ENCODE peak calls at places on chromosomes 3 and 15, in six cellular contexts. W is T-helper 17 cell; G is activated T-helper 1 cell treated with anti-CD3 and anti-CD28 coated beads, Interleukin-12 subunit alpha, Interleukin-12 subunit beta, Interleukin-2, Interleukin-4 antibody, amounts not matched to agents 30 ng/mL and 10 ng/mL and 1 ng/mL, durations not matched to agents 14 hours and 24 hours and 36 hours; N is NCI-H2081 treated with DMSO at 0.1 percent for 48 hours; S is stimulated activated naive CD8-positive, alpha-beta T cell treated with anti-CD3 and anti-CD28 coated beads, Interleukin-15, amount 100 ng/mL, for 72 hours; K is suprapubic skin. X is an unnamed sample.

GRCh38 chr3:127044996-127045395 is 62.1 kb downstream of the PLXNA1 start:
- DNase-seq in W (no peak), G (no peak), N (no peak), S (no peak), K (no peak), X (no peak)

GRCh38 chr15:85047271-85047948 is 65.8 kb downstream of the PDE8A start:
- DNase-seq in W (no peak), G (no peak), N (no peak), S (no peak), K (no peak), X (no peak)

GRCh38 chr3:95911767-95912166 is 902.6 kb upstream of the EPHA6 start:
- DNase-seq in W (no peak), G (no peak), N (no peak), S (no peak), K (no peak), X (no peak)

GRCh38 chr3:127017229-127017628 is 34.3 kb downstream of the PLXNA1 start:
- DNase-seq in W (no peak), G (no peak), N (no peak), S (no peak), K (no peak), X (no peak)

GRCh38 chr3:46280105-46280797 is 38.0 kb downstream of the CCR3 start:
- DNase-seq in W (no peak), G (peak), N (no peak), S (peak), K (no peak), X (peak)

GRCh38 chr15:78638658-78639314 is 2.2 kb downstream of the CHRNB4 start:
- DNase-seq in W (no peak), G (no peak), N (peak), S (peak), K (no peak), X (no peak)

GRCh38 chr3:178901204-178901603 is 170.4 kb downstream of the ZMAT3 start:
- DNase-seq in W (no peak), G (no peak), N (no peak), S (no peak), K (no peak), X (no peak)

GRCh38 chr15:45630958-45631691 is 3.7 kb upstream of the SQOR start:
- DNase-seq in W (no peak), G (no peak), N (no peak), S (no peak), K (no peak), X (no peak)

GRCh38 chr3:39879581-39879980 is 70.2 kb downstream of the MYRIP start:
- DNase-seq in W (no peak), G (no peak), N (no peak), S (no peak), K (no peak), X (no peak)

GRCh38 chr3:132785292-132785691 is 63.1 kb upstream of the NPHP3 start:
- DNase-seq in W (no peak), G (no peak), N (no peak), S (no peak), K (no peak), X (no peak)

GRCh38 chr15:25707656-25708365 is 155.3 kb downstream of the ATP10A start:
- DNase-seq in W (no peak), G (no peak), N (no peak), S (no peak), K (peak), X (no peak)

GRCh38 chr15:92467245-92467644 is 73.6 kb downstream of the ST8SIA2 start:
- DNase-seq in W (no peak), G (no peak), N (no peak), S (no peak), K (no peak), X (no peak)

GRCh38 chr15:90531147-90531546 is 1.4 kb downstream of the CRTC3 start:
- DNase-seq in W (no peak), G (no peak), N (no peak), S (no peak), K (no peak), X (no peak)

GRCh38 chr15:57865294-57865693 is 158.8 kb downstream of the POLR2M start:
- DNase-seq in W (no peak), G (no peak), N (no peak), S (no peak), K (no peak), X (no peak)

GRCh38 chr3:143731776-143732175 is 116.5 kb downstream of the SLC9A9 start:
- DNase-seq in W (no peak), G (no peak), N (no peak), S (no peak), K (no peak), X (no peak)

GRCh38 chr15:46946953-46947352 is 770.4 kb upstream of the SEMA6D start:
- DNase-seq in W (no peak), G (no peak), N (no peak), S (no peak), K (no peak), X (no peak)

GRCh38 chr3:72299321-72299802 is 514.4 kb upstream of the PROK2 start:
- DNase-seq in W (no peak), G (no peak), N (no peak), S (no peak), K (no peak), X (no peak)

GRCh38 chr3:127375151-127375937 is 87.5 kb upstream of the PRR20G start:
- DNase-seq in W (no peak), G (no peak), N (no peak), S (no peak), K (peak), X (no peak)

GRCh38 chr15:89116404-89116803 is 28.1 kb downstream of the ABHD2 start:
- DNase-seq in W (no peak), G (no peak), N (peak), S (no peak), K (no peak), X (no peak)

GRCh38 chr3:67335813-67336212 is 318.6 kb downstream of the SUCLG2 start:
- DNase-seq in W (no peak), G (no peak), N (no peak), S (no peak), K (no peak), X (no peak)

GRCh38 chr3:52967398-52967797 is 70.0 kb upstream of the STIMATE start:
- DNase-seq in W (no peak), G (no peak), N (no peak), S (no peak), K (no peak), X (no peak)

GRCh38 chr15:75921732-75922703 is 18.3 kb downstream of the FBXO22 start:
- DNase-seq in W (no peak), G (no peak), N (no peak), S (no peak), K (no peak), X (no peak)

GRCh38 chr15:49223536-49224274 is 53.7 kb downstream of the GALK2 start:
- DNase-seq in W (no peak), G (no peak), N (no peak), S (no peak), K (no peak), X (no peak)

GRCh38 chr3:67808906-67809305 is 154.5 kb upstream of the SUCLG2 start:
- DNase-seq in W (no peak), G (no peak), N (no peak), S (no peak), K (no peak), X (no peak)

GRCh38 chr3:197547618-197548017 is 8.2 kb downstream of the BDH1 start:
- DNase-seq in W (no peak), G (no peak), N (no peak), S (no peak), K (no peak), X (no peak)

GRCh38 chr3:100972867-100973266 is 20.4 kb downstream of the ABI3BP start:
- DNase-seq in W (no peak), G (no peak), N (no peak), S (no peak), K (no peak), X (no peak)

GRCh38 chr3:113051827-113052226 is 61.0 kb downstream of the GTPBP8 start:
- DNase-seq in W (no peak), G (no peak), N (no peak), S (no peak), K (no peak), X (no peak)

GRCh38 chr3:52313774-52314188 is 2.3 kb upstream of the DNAH1 start:
- DNase-seq in W (no peak), G (no peak), N (no peak), S (no peak), K (no peak), X (no peak)

GRCh38 chr15:31297221-31297879 is 29.3 kb upstream of the KLF13 start:
- DNase-seq in W (no peak), G (no peak), N (no peak), S (no peak), K (peak), X (no peak)

GRCh38 chr15:58473720-58474119 is 41.9 kb downstream of the LIPC start:
- DNase-seq in W (no peak), G (no peak), N (no peak), S (peak), K (no peak), X (no peak)

GRCh38 chr3:18159681-18160080 is 265.5 kb downstream of the SATB1 start:
- DNase-seq in W (no peak), G (no peak), N (no peak), S (no peak), K (no peak), X (no peak)

GRCh38 chr3:47961815-47962606 is 54.2 kb downstream of the MAP4 start:
- DNase-seq in W (no peak), G (peak), N (no peak), S (no peak), K (no peak), X (no peak)

GRCh38 chr3:149224736-149225594 is 3.3 kb upstream of the CP start:
- DNase-seq in W (no peak), G (peak), N (no peak), S (peak), K (no peak), X (peak)

GRCh38 chr15:67184208-67184925 is 70.1 kb downstream of the AAGAB start:
- DNase-seq in W (no peak), G (no peak), N (no peak), S (no peak), K (peak), X (no peak)

GRCh38 chr15:66940368-66940767 is 125.0 kb upstream of the SMAD3 start:
- DNase-seq in W (no peak), G (no peak), N (no peak), S (peak), K (no peak), X (no peak)

GRCh38 chr15:68619303-68619698 is 40.5 kb downstream of the CORO2B start:
- DNase-seq in W (no peak), G (no peak), N (no peak), S (no peak), K (no peak), X (no peak)

X was measured in effector memory CD4-positive, alpha-beta T cell.